ENCODE peak calls at places on chromosomes 6 and 20, in six cellular contexts. F, G, T, X, N and O are unnamed samples.

GRCh38 chr6:77604476-77604875 is 48.4 kb upstream of the MEI4 start:
- DNase-seq in G (no peak), T (no peak), X (no peak), F (no peak), N (no peak), O (no peak)

GRCh38 chr6:35146453-35146852 is 5.3 kb upstream of the TCP11 start:
- DNase-seq in T (peak; percentile 71), F (no peak), G (no peak), X (peak; percentile 68), N (peak; percentile 59), O (peak; percentile 56)

GRCh38 chr20:51910202-51911050 is 108.1 kb upstream of the SALL4 start:
- DNase-seq in T (peak; percentile 27), X (peak; percentile 16), N (no peak), G (no peak), F (no peak), O (peak; percentile 61)

GRCh38 chr6:18632670-18633410 is 245.7 kb downstream of the RNF144B start:
- DNase-seq in X (peak; percentile 3), T (peak; percentile 59), F (no peak), G (no peak), N (no peak), O (no peak)

GRCh38 chr6:44649365-44650025 is 262.0 kb downstream of the CDC5L start:
- DNase-seq in T (peak; percentile 71), N (no peak), X (no peak), F (no peak), G (no peak), O (no peak)

GRCh38 chr20:33647603-33648395 is 14.3 kb upstream of the C20orf144 start:
- DNase-seq in T (peak; percentile 85), N (no peak), F (no peak), X (peak; percentile 86), G (no peak), O (peak; percentile 85)

GRCh38 chr20:34531608-34532265 is 15.5 kb downstream of the DYNLRB1 start:
- DNase-seq in F (no peak), X (no peak), T (no peak), N (no peak), G (no peak), O (no peak)

GRCh38 chr6:18118330-18118729 is 4.1 kb downstream of the NHLRC1 start:
- DNase-seq in G (no peak), X (no peak), F (no peak), T (no peak), N (no peak), O (no peak)

GRCh38 chr6:50815436-50816114 is 3.1 kb upstream of the TFAP2B start:
- DNase-seq in F (no peak), G (no peak), X (no peak), T (peak; percentile 33), N (no peak), O (no peak)

GRCh38 chr6:84462697-84463096 is 235.3 kb upstream of the CEP162 start:
- DNase-seq in N (no peak), G (no peak), T (peak; percentile 76), F (no peak), X (no peak), O (no peak)

GRCh38 chr6:41429506-41430504 is 94.4 kb downstream of the NCR2 start:
- DNase-seq in T (no peak), F (no peak), N (no peak), X (no peak), G (no peak), O (no peak)

GRCh38 chr6:107083047-107083768 is 32.1 kb downstream of the BEND3 start:
- DNase-seq in N (no peak), X (no peak), G (no peak), F (no peak), T (no peak), O (no peak)

GRCh38 chr20:61128701-61129655 is 123.1 kb upstream of the CDH4 start:
- DNase-seq in T (no peak), X (no peak), N (no peak), G (no peak), F (no peak), O (no peak)

GRCh38 chr20:2314759-2315439 is 19.1 kb downstream of the TGM3 start:
- DNase-seq in F (no peak), X (peak; percentile 63), N (no peak), G (no peak), T (peak; percentile 68), O (no peak)

GRCh38 chr6:108616544-108616943 is 55.8 kb downstream of the FOXO3 start:
- DNase-seq in G (no peak), F (no peak), X (no peak), N (no peak), T (peak; percentile 66), O (no peak)

GRCh38 chr20:3477861-3478544 is 7.2 kb downstream of the ATRN start:
- DNase-seq in X (no peak), F (no peak), N (no peak), G (no peak), T (no peak), O (no peak)

GRCh38 chr20:50218987-50219435 is 28.4 kb downstream of the CEBPB start:
- DNase-seq in T (peak; percentile 80), N (peak; percentile 44), X (no peak), G (no peak), F (no peak), O (no peak)

GRCh38 chr6:151763938-151764680 is 43.4 kb upstream of the ESR1 start:
- DNase-seq in X (peak; percentile 82), N (peak; percentile 95), T (peak; percentile 96), G (peak; percentile 4), F (no peak), O (peak; percentile 60)

GRCh38 chr20:60069626-60070025 is 111.4 kb downstream of the CDH26 start:
- DNase-seq in N (no peak), T (no peak), F (no peak), X (no peak), G (no peak), O (no peak)

GRCh38 chr6:155256122-155256795 is 7.6 kb upstream of the CLDN20 start:
- DNase-seq in X (no peak), F (no peak), G (no peak), T (no peak), N (no peak), O (no peak)

GRCh38 chr20:16491277-16491912 is 81.9 kb downstream of the KIF16B start:
- DNase-seq in F (no peak), T (no peak), N (no peak), G (no peak), X (peak; percentile 9), O (no peak)

GRCh38 chr20:37845261-37845681 is 57.7 kb upstream of the VSTM2L start:
- DNase-seq in N (no peak), X (no peak), T (no peak), F (no peak), G (no peak), O (peak; percentile 78)

GRCh38 chr6:2157441-2158127 is 87.8 kb downstream of the GMDS start:
- DNase-seq in F (no peak), N (no peak), X (peak; percentile 35), G (no peak), T (peak; percentile 88), O (no peak)

GRCh38 chr6:143271024-143271423 is 179.5 kb downstream of the ADAT2 start:
- DNase-seq in N (no peak), F (no peak), T (peak; percentile 76), G (no peak), X (peak; percentile 63), O (no peak)

GRCh38 chr20:6265204-6265904 is 142.5 kb upstream of the FERMT1 start:
- DNase-seq in X (peak; percentile 51), T (peak; percentile 91), F (no peak), N (no peak), G (no peak), O (peak; percentile 43)

GRCh38 chr6:125658759-125659431 is 90.5 kb upstream of the HEY2 start:
- DNase-seq in G (no peak), X (no peak), N (no peak), T (no peak), F (no peak), O (peak; percentile 37)

GRCh38 chr6:97275809-97276208 is 7.2 kb downstream of the MMS22L start:
- DNase-seq in T (no peak), F (no peak), X (no peak), G (no peak), N (no peak), O (no peak)

GRCh38 chr6:7146079-7146828 is 38.5 kb downstream of the RREB1 start:
- DNase-seq in X (peak; percentile 55), N (peak; percentile 76), G (no peak), T (peak; percentile 78), F (no peak), O (peak; percentile 47)

GRCh38 chr6:150143521-150144293 is 863 bp downstream of the PPP1R14C start:
- DNase-seq in F (no peak), N (peak; percentile 58), G (no peak), T (no peak), X (no peak), O (no peak)

GRCh38 chr6:121110733-121111132 is 223.5 kb downstream of the TBC1D32 start:
- DNase-seq in T (no peak), N (no peak), F (no peak), G (no peak), X (no peak), O (no peak)

GRCh38 chr6:21300439-21300838 is 293.1 kb upstream of the SOX4 start:
- DNase-seq in X (no peak), T (no peak), G (no peak), F (no peak), N (no peak), O (no peak)

GRCh38 chr6:101117397-101118185 is 236.5 kb upstream of the ASCC3 start:
- DNase-seq in X (no peak), F (no peak), N (no peak), G (no peak), T (no peak), O (peak; percentile 15)

GRCh38 chr6:14692208-14692607 is 553.7 kb upstream of the JARID2 start:
- DNase-seq in N (no peak), F (no peak), G (no peak), T (no peak), X (no peak), O (no peak)

GRCh38 chr6:168990352-168990751 is 263.3 kb downstream of the THBS2 start:
- DNase-seq in N (no peak), G (no peak), T (no peak), F (no peak), X (no peak), O (no peak)

GRCh38 chr6:170094686-170095272 is 196.1 kb downstream of the DLL1 start:
- DNase-seq in X (no peak), T (no peak), N (no peak), G (no peak), F (no peak), O (no peak)

GRCh38 chr20:22371843-22372242 is 212.5 kb downstream of the FOXA2 start:
- DNase-seq in G (no peak), F (no peak), X (no peak), N (no peak), T (no peak), O (no peak)